ENCODE peak calls at places on chromosomes 2 and 18, in seven cellular contexts. Y is WERI-Rb-1, M is GM23248, X is prostate gland, L is SJSA1, A is psoas muscle, G is heart left ventricle. I is an unnamed sample. For H3K9me3, the result is how much of the 10 kb centered on the place peaks cover.

GRCh38 chr2:145723872-145724271 is 1204.0 kb upstream of the ZEB2 start:
- DNase-seq in Y (no peak), M (no peak), X (no peak), L (no peak), A (no peak), G (no peak), I (no peak)

GRCh38 chr2:135997380-135997779 is 12.0 kb upstream of the DARS1 start:
- DNase-seq in Y (peak), M (no peak), X (no peak), L (peak), A (no peak), G (peak), I (peak)

GRCh38 chr2:132950986-132951385 is 281.0 kb upstream of the LYPD1 start:
- DNase-seq in Y (peak), M (no peak), X (no peak), L (no peak), A (no peak), G (no peak), I (no peak)

GRCh38 chr2:128250409-128251025 is 68.2 kb downstream of the HS6ST1 start:
- DNase-seq in Y (peak), M (no peak), X (no peak), L (peak), A (peak), G (no peak), I (no peak)

GRCh38 chr18:3037423-3037915 is 24.5 kb upstream of the LPIN2 start:
- DNase-seq in Y (no peak), M (peak), X (peak), L (peak), A (no peak), G (no peak), I (no peak)

GRCh38 chr2:96895709-96896651 is 26.1 kb upstream of the SEMA4C start:
- DNase-seq in Y (peak), M (no peak), X (no peak), L (no peak), A (no peak), G (no peak), I (no peak)

GRCh38 chr2:38685116-38685735 is 19.3 kb downstream of the GALM start:
- DNase-seq in Y (no peak), M (no peak), X (no peak), L (no peak), A (no peak), G (no peak), I (peak)

GRCh38 chr2:237321746-237322145 is 92.2 kb downstream of the COL6A3 start:
- DNase-seq in Y (no peak), M (no peak), X (no peak), L (no peak), A (peak), G (no peak), I (no peak)

GRCh38 chr2:217749009-217749408 is 253.8 kb downstream of the TNS1 start:
- DNase-seq in Y (no peak), M (no peak), X (no peak), L (no peak), A (no peak), G (peak), I (no peak)

GRCh38 chr2:112140413-112140802 is 2.2 kb downstream of the FBLN7 start:
- DNase-seq in Y (no peak), M (no peak), X (no peak), L (no peak), A (no peak), G (no peak), I (no peak)

GRCh38 chr2:167212054-167212648 is 323.9 kb downstream of the XIRP2 start:
- DNase-seq in Y (peak), M (peak), X (no peak), L (peak), A (no peak), G (no peak), I (no peak)

GRCh38 chr2:53018830-53019425 is 748.7 kb upstream of the CHAC2 start:
- DNase-seq in Y (no peak), M (no peak), X (no peak), L (no peak), A (no peak), G (no peak), I (no peak)

GRCh38 chr2:50346586-50347351 is 685.2 kb downstream of the NRXN1 start:
- DNase-seq in Y (no peak), M (no peak), X (no peak), L (no peak), A (no peak), G (no peak), I (no peak)

GRCh38 chr2:168355110-168355509 is 101.0 kb upstream of the CERS6 start:
- DNase-seq in Y (no peak), M (no peak), X (no peak), L (no peak), A (no peak), G (no peak), I (no peak)

GRCh38 chr2:96485751-96486643 is 19.2 kb downstream of the NEURL3 start:
- DNase-seq in Y (no peak), M (peak), X (peak), L (peak), A (peak), G (peak), I (peak)

GRCh38 chr2:80238692-80239469 is 65.7 kb downstream of the LRRTM1 start:
- DNase-seq in Y (peak), M (peak), X (no peak), L (peak), A (no peak), G (no peak), I (no peak)

GRCh38 chr18:24514439-24514838 is 54.0 kb downstream of the HRH4 start:
- DNase-seq in Y (peak), M (peak), X (no peak), L (no peak), A (no peak), G (no peak), I (no peak)

GRCh38 chr2:232230557-232230956 is 148.0 kb upstream of the ALPP start:
- DNase-seq in Y (peak), M (peak), X (no peak), L (no peak), A (no peak), G (no peak), I (no peak)

GRCh38 chr2:85853499-85854165 is 35.2 kb downstream of the ST3GAL5 start:
- DNase-seq in Y (no peak), M (no peak), X (no peak), L (peak), A (no peak), G (no peak), I (no peak)

GRCh38 chr2:121405233-121405632 is 120.2 kb upstream of the TFCP2L1 start:
- DNase-seq in Y (no peak), M (no peak), X (no peak), L (no peak), A (no peak), G (no peak), I (no peak)

GRCh38 chr2:1884933-1885580 is 140.7 kb upstream of the PXDN start:
- DNase-seq in Y (no peak), M (no peak), X (no peak), L (peak), A (no peak), G (peak), I (peak)

GRCh38 chr2:112996635-112997034 is 8.6 kb upstream of the IL36A start:
- DNase-seq in Y (no peak), M (no peak), X (no peak), L (no peak), A (no peak), G (no peak), I (no peak)

GRCh38 chr2:118056165-118056534 is 32.1 kb upstream of the INSIG2 start:
- DNase-seq in Y (no peak), M (no peak), X (peak), L (no peak), A (no peak), G (peak), I (no peak)

GRCh38 chr2:42210203-42210602 is 41.0 kb downstream of the EML4 start:
- DNase-seq in Y (no peak), M (no peak), X (no peak), L (no peak), A (no peak), G (no peak), I (no peak)
- H3K27ac ChIP-seq in Y (no peak), M (no peak), X (no peak), L (no peak), A (no peak), G (no peak), I (no peak)

DNA sequence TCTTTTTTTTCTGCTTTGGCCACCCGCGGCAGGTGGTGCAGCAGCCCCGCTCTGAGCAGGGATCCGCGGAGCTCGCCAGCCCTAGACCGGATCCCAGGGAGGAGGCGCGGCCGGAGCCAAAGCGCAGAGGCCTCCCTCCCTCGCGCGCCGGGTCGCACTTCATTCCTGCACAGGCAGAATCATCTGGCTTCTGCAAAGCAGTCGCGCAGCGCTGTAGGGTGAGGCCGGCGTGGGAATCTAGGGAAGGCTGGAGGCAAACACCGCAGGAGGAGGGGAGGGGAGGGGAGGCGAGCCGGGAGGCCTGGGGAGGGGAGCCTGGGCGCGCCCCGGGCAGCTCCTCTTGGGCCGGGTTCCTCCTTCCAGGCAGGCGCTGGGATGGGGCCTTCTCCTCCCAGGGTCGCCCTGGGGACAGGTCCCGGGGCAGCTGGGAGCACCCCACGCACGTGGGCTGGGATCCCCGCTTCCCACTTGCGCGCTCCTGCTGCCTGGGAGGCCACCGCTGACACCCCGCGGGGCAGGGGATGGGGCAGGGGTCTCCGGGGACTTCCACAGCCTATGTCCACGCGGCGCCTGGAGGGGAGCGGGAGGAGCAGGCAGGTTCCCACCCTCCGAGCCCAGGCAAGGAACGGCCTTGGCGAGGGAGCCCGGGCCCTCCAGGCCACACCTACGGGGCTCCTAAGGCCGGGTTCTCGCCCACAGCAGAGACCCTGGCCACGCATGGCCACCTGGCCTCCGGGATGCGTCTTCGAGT is 45.0 kb downstream of the MBP start:
- DNase-seq in Y (no peak), M (peak), X (no peak), L (no peak), A (peak), G (peak), I (peak)
- H3K4me3 ChIP-seq in Y (no peak), M (peak), X (peak), L (no peak), A (peak), G (peak), I (peak)

GRCh38 chr2:162678551-162678950 is 160.0 kb downstream of the KCNH7 start:
- DNase-seq in Y (no peak), M (no peak), X (no peak), L (no peak), A (no peak), G (no peak), I (no peak)
- H3K9me3 ChIP-seq in Y (under half), M (under half), X (under half), L (under half), A (under half), G (under half), I (under half)

DNA sequence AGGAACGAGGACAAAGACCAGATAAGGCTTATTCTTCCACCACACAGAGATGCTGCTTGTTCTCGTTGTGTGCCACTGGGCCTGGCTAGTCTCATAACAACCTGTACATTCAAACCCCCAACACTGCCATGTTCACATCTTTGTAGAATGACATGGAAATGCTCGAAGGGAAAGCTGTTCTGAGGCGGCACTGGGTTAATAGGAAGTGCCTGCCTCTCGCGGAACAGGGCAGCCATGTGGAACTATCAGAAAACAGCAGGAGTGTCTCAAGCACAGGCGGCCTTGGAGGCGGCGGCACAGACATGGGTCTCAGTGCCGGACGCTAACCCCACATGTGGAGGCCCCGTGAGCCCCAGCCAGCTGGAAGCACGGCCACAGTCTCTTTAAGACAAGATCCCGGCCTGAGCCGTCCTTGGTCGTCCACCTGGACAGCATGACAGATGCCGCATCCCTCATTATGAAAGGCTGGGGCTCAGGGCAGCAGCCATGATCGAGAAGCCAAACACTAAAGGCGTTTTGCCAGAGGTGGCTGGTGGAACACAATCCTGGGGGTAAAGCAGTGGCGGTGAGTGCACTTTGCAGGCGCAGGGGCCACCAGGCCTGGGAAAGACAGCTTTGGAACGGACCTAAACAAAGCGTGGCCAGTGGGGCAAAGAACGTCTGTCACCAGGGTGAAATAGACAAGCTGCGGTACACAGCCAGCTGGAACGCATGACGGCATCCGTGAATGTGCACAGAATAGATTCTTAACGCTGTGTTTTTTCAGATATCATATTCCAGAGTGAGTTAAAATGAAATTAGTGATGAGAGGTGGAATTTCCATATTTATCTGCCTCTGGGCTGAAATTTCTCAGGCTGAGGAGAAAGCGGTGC is 161.0 kb downstream of the HDAC4 start:
- DNase-seq in Y (peak), M (no peak), X (no peak), L (peak), A (no peak), G (peak), I (no peak)
- H3K27ac ChIP-seq in Y (peak), M (no peak), X (peak), L (no peak), A (peak), G (peak), I (no peak)

DNA sequence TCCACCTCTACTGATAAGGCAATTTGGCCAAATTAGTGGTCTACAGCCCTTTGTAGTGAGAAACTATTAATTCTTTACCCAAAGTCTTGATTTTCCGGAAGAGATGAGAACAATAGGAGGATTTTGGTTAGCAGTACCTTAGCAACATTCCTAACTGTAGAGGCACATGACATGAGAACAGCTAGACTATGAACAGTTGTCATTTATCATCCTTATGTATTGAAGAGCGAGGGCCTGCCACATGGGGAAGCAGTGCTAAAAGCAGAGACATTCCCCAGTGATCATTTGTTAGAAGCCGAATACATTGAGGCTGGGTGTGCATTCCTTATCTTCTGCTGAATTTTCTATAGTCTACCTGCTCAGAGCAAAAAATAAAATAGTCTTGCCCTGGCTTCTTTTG is 65.2 kb downstream of the RBBP8 start:
- DNase-seq in Y (no peak), M (no peak), X (no peak), L (no peak), A (no peak), G (no peak), I (no peak)
- H3K4me3 ChIP-seq in Y (no peak), M (no peak), X (no peak), L (no peak), A (no peak), G (no peak), I (no peak)

GRCh38 chr18:78662879-78663278 is 316.7 kb upstream of the SALL3 start:
- DNase-seq in Y (no peak), M (no peak), X (no peak), L (no peak), A (no peak), G (no peak), I (no peak)

GRCh38 chr18:78666666-78667335 is 312.8 kb upstream of the SALL3 start:
- DNase-seq in Y (no peak), M (no peak), X (no peak), L (no peak), A (peak), G (no peak), I (no peak)

GRCh38 chr18:78664048-78664447 is 315.6 kb upstream of the SALL3 start:
- DNase-seq in Y (no peak), M (no peak), X (no peak), L (no peak), A (peak), G (no peak), I (no peak)

GRCh38 chr18:78665644-78666043 is 314.0 kb upstream of the SALL3 start:
- DNase-seq in Y (no peak), M (no peak), X (no peak), L (no peak), A (no peak), G (no peak), I (no peak)

DNA sequence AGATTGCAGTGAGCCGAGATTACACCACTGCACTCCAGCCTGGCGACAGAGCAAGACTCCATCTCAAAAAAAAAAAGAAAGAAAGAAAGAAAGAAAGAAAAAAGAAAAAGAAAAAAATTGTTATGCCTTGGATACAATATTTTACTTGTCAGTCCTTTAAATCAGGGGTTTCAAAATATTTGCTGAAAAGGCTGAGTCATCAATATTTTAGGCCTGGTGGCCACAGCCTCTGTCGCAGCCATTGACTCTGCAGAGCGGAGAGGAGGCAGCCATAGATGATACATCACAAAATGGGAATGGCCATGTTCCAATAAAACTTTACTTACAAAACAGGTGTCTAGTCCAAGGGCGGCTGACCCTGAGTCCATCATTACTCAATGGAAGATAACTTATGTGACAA is 314.8 kb upstream of the SALL3 start:
- DNase-seq in Y (no peak), M (no peak), X (no peak), L (no peak), A (no peak), G (no peak), I (no peak)
- H3K9me3 ChIP-seq in Y (under half), M (under half), X (under half), L (under half), A (under half), G (under half), I (under half)

DNA sequence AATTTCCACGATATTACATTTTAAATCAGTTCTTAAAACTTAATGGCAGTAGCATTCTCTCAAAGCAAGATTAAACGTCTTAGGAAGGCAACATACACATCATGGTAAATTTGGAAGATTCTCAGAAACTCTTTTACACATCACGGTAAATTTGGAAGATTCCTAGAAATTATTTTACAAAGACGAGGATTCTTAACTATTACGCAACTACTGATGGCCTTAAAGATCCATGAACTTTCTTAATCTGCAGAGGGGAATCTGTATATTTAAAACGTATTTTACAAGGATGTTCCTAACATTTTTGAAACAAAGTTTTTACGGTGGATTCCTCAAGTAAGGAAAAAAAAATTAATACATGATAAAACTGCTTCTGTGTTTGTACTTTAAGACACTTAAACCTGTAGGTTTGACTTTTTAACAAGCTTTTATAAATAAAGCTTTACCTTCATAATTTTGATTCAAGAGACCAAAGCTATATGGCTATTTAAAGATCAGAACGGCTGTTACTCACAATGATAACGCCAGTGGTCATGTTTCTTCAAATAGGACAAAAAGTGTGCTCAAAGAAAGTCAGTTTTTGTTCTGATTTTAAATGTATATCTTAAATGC is 1.7 kb downstream of the ATF2 start:
- DNase-seq in Y (no peak), M (peak), X (no peak), L (no peak), A (no peak), G (no peak), I (no peak)
- H3K27ac ChIP-seq in Y (no peak), M (peak), X (no peak), L (no peak), A (peak), G (peak), I (peak)

I was measured in tibial artery.